ENCODE peak calls at places on chromosome 21, in eight cellular contexts. V, L, J, P, M, E, B and R are unnamed samples.

GRCh38 chr21:34938079-34938764 is 110.9 kb downstream of the RUNX1 start:
- DNase-seq in V (no peak), L (no peak), J (peak; percentile 97), P (no peak), M (no peak), E (no peak), B (no peak), R (no peak)

GRCh38 chr21:42040411-42041180 is 30.4 kb upstream of the ZBTB21 start:
- DNase-seq in V (no peak), L (no peak), J (peak; percentile 97), P (no peak), M (no peak), E (no peak), B (peak; percentile 99), R (no peak)

GRCh38 chr21:45763074-45763473 is 119.5 kb downstream of the PCBP3 start:
- DNase-seq in V (no peak), L (no peak), J (no peak), P (no peak), M (no peak), E (no peak), B (no peak), R (no peak)

GRCh38 chr21:27622636-27623035 is 655.7 kb upstream of the ADAMTS5 start:
- DNase-seq in V (no peak), L (no peak), J (no peak), P (no peak), M (no peak), E (no peak), B (no peak), R (no peak)

GRCh38 chr21:33327326-33327725 is 2.6 kb downstream of the IFNAR1 start:
- DNase-seq in V (no peak), L (no peak), J (no peak), P (no peak), M (no peak), E (no peak), B (no peak), R (no peak)

GRCh38 chr21:28069446-28069845 is 923.2 kb downstream of the LTN1 start:
- DNase-seq in V (no peak), L (no peak), J (peak; percentile 15), P (no peak), M (no peak), E (no peak), B (no peak), R (peak; percentile 26)

GRCh38 chr21:37496972-37497371 is 130.4 kb downstream of the DYRK1A start:
- DNase-seq in V (no peak), L (no peak), J (no peak), P (no peak), M (no peak), E (no peak), B (no peak), R (no peak)

GRCh38 chr21:44865561-44866280 is 7.8 kb downstream of the PTTG1IP start:
- DNase-seq in V (no peak), L (no peak), J (no peak), P (peak; percentile 80), M (no peak), E (no peak), B (no peak), R (no peak)

GRCh38 chr21:15020797-15021196 is 44.0 kb downstream of the NRIP1 start:
- DNase-seq in V (no peak), L (no peak), J (no peak), P (no peak), M (no peak), E (no peak), B (no peak), R (no peak)

GRCh38 chr21:17451364-17451869 is 61.4 kb upstream of the CXADR start:
- DNase-seq in V (no peak), L (no peak), J (peak; percentile 23), P (no peak), M (no peak), E (no peak), B (peak; percentile 10), R (no peak)

GRCh38 chr21:43764576-43765495 is 11.3 kb downstream of the CSTB start:
- DNase-seq in V (no peak), L (no peak), J (no peak), P (no peak), M (no peak), E (no peak), B (no peak), R (no peak)

GRCh38 chr21:43847301-43847700 is 17.7 kb upstream of the AGPAT3 start:
- DNase-seq in V (no peak), L (no peak), J (no peak), P (no peak), M (no peak), E (no peak), B (no peak), R (no peak)

GRCh38 chr21:33884361-33885157 is 31.0 kb downstream of the ATP5PO start:
- DNase-seq in V (no peak), L (no peak), J (no peak), P (no peak), M (no peak), E (no peak), B (peak; percentile 79), R (no peak)

GRCh38 chr21:44088401-44088780 is 18.8 kb upstream of the PWP2 start:
- DNase-seq in V (no peak), L (no peak), J (no peak), P (no peak), M (no peak), E (no peak), B (no peak), R (no peak)

GRCh38 chr21:32135401-32136363 is 143.2 kb downstream of the MIS18A start:
- DNase-seq in V (no peak), L (no peak), J (no peak), P (no peak), M (no peak), E (no peak), B (peak; percentile 2), R (peak; percentile 20)

GRCh38 chr21:33870768-33871167 is 44.8 kb downstream of the ATP5PO start:
- DNase-seq in V (no peak), L (no peak), J (no peak), P (no peak), M (no peak), E (no peak), B (no peak), R (no peak)

GRCh38 chr21:35861656-35862055 is 198.7 kb downstream of the SETD4 start:
- DNase-seq in V (peak; percentile 87), L (no peak), J (no peak), P (no peak), M (no peak), E (no peak), B (peak; percentile 66), R (no peak)

GRCh38 chr21:45110873-45111624 is 36.7 kb downstream of the ADARB1 start:
- DNase-seq in V (no peak), L (no peak), J (no peak), P (peak; percentile 75), M (no peak), E (no peak), B (no peak), R (no peak)

GRCh38 chr21:46431884-46432488 is 26.7 kb upstream of the DIP2A start:
- DNase-seq in V (no peak), L (no peak), J (no peak), P (no peak), M (no peak), E (no peak), B (no peak), R (no peak)

GRCh38 chr21:36429672-36430546 is 44.7 kb downstream of the CHAF1B start:
- DNase-seq in V (no peak), L (peak; percentile 55), J (peak; percentile 99), P (peak; percentile 87), M (peak; percentile 71), E (peak; percentile 82), B (peak; percentile 92), R (peak; percentile 75)

GRCh38 chr21:46297311-46298082 is 11.4 kb downstream of the YBEY start:
- DNase-seq in V (no peak), L (no peak), J (no peak), P (no peak), M (no peak), E (no peak), B (no peak), R (no peak)

GRCh38 chr21:33978585-33978984 is 63.0 kb upstream of the ATP5PO start:
- DNase-seq in V (no peak), L (no peak), J (no peak), P (no peak), M (no peak), E (no peak), B (no peak), R (no peak)

GRCh38 chr21:38796426-38796825 is 9.3 kb upstream of the ETS2 start:
- DNase-seq in V (no peak), L (no peak), J (peak; percentile 31), P (no peak), M (no peak), E (no peak), B (no peak), R (no peak)